ENCODE peak calls at places on chromosome 14, in ten cellular contexts. U is activated CD4-positive, alpha-beta T cell treated with anti-CD3 and anti-CD28 coated beads, Interleukin-2, amount 10 ng/mL, durations not matched to agents 7 days and 5 days; C is upper lobe of left lung; X is LoVo; I is 8988T; E is lung; S is mesenchymal stem cell; N is T-helper 2 cell; L is cerebellar cortex; T is stimulated activated CD4-positive, alpha-beta T cell treated with anti-CD3 and anti-CD28 coated beads, Interleukin-2, amount 100 ng/mL, for 48 hours. H is an unnamed sample.

GRCh38 chr14:99884834-99885648 is 91.8 kb downstream of the EML1 start:
- DNase-seq in U (peak), C (no peak), X (peak), I (no peak), E (no peak), S (peak), N (no peak), L (peak), T (no peak), H (no peak)

GRCh38 chr14:22980672-22981089 is 1.7 kb downstream of the AJUBA start:
- DNase-seq in U (no peak), C (peak), X (peak), I (peak), E (peak), S (no peak), N (no peak), L (no peak), T (peak), H (no peak)

GRCh38 chr14:30005114-30005698 is 77.6 kb upstream of the PRKD1 start:
- DNase-seq in U (no peak), C (no peak), X (peak), I (peak), E (no peak), S (peak), N (no peak), L (peak), T (no peak), H (no peak)

GRCh38 chr14:35374273-35374681 is 30.3 kb downstream of the NFKBIA start:
- DNase-seq in U (no peak), C (peak), X (peak), I (no peak), E (peak), S (peak), N (no peak), L (no peak), T (no peak), H (peak)

GRCh38 chr14:87908591-87908990 is 84.4 kb downstream of the GALC start:
- DNase-seq in U (no peak), C (no peak), X (no peak), I (no peak), E (no peak), S (no peak), N (no peak), L (no peak), T (no peak), H (no peak)

GRCh38 chr14:94787092-94787491 is 17.2 kb upstream of the GSC start:
- DNase-seq in U (no peak), C (no peak), X (no peak), I (no peak), E (no peak), S (no peak), N (no peak), L (no peak), T (no peak), H (peak)

GRCh38 chr14:29558516-29558915 is 369.1 kb downstream of the PRKD1 start:
- DNase-seq in U (no peak), C (no peak), X (no peak), I (no peak), E (no peak), S (peak), N (no peak), L (no peak), T (no peak), H (no peak)

GRCh38 chr14:101755591-101756324 is 5.8 kb upstream of the PPP2R5C start:
- DNase-seq in U (no peak), C (peak), X (no peak), I (no peak), E (no peak), S (no peak), N (no peak), L (no peak), T (no peak), H (no peak)

GRCh38 chr14:67491741-67492504 is 3.4 kb upstream of the TMEM229B start:
- DNase-seq in U (no peak), C (no peak), X (no peak), I (no peak), E (no peak), S (no peak), N (no peak), L (peak), T (no peak), H (no peak)

GRCh38 chr14:63203618-63204406 is 431 bp upstream of the RHOJ start:
- DNase-seq in U (no peak), C (peak), X (no peak), I (no peak), E (peak), S (peak), N (no peak), L (peak), T (no peak), H (peak)

GRCh38 chr14:97382616-97383226 is 585.5 kb downstream of the VRK1 start:
- DNase-seq in U (no peak), C (no peak), X (no peak), I (no peak), E (no peak), S (no peak), N (no peak), L (no peak), T (no peak), H (no peak)

H was measured in suprapubic skin.